ENCODE peak calls at places on chromosomes 13 and 19, in nine cellular contexts. G is pancreas; C is left ventricle myocardium inferior; U is CD8-positive, alpha-beta T cell; H is PC-3; T is GM12878; S is tibial artery; Z is heart left ventricle; E is upper lobe of right lung. R is an unnamed sample.

GRCh38 chr19:16946951-16947940 is 58.4 kb downstream of the F2RL3 start:
- DNase-seq in G (no peak), C (no peak), U (no peak), H (no peak), T (no peak), S (peak; percentile 33), Z (no peak), E (no peak), R (peak; percentile 8)

GRCh38 chr13:30569901-30570576 is 47.7 kb upstream of the USPL1 start:
- DNase-seq in G (no peak), C (no peak), U (no peak), H (peak; percentile 88), T (no peak), S (peak; percentile 69), Z (peak; percentile 23), E (no peak), R (no peak)

GRCh38 chr19:916645-917322 is 349 bp upstream of the KISS1R start:
- DNase-seq in G (no peak), C (no peak), U (no peak), H (no peak), T (no peak), S (no peak), Z (no peak), E (no peak), R (no peak)

GRCh38 chr13:81639984-81640582 is 1299.2 kb upstream of the SPRY2 start:
- DNase-seq in G (peak; percentile 17), C (no peak), U (no peak), H (peak; percentile 56), T (no peak), S (no peak), Z (no peak), E (no peak), R (no peak)

GRCh38 chr13:50080158-50080855 is 65.1 kb downstream of the KCNRG start:
- DNase-seq in G (no peak), C (no peak), U (no peak), H (no peak), T (no peak), S (peak; percentile 65), Z (no peak), E (no peak), R (no peak)

GRCh38 chr13:50140742-50141659 is 125.8 kb downstream of the KCNRG start:
- DNase-seq in G (no peak), C (no peak), U (no peak), H (no peak), T (no peak), S (no peak), Z (no peak), E (no peak), R (no peak)

GRCh38 chr13:94896238-94896637 is 183.9 kb upstream of the SOX21 start:
- DNase-seq in G (no peak), C (no peak), U (no peak), H (no peak), T (no peak), S (no peak), Z (no peak), E (no peak), R (no peak)

GRCh38 chr19:23287620-23288019 is 37.4 kb upstream of the ZNF724 start:
- DNase-seq in G (no peak), C (no peak), U (no peak), H (no peak), T (no peak), S (no peak), Z (no peak), E (no peak), R (no peak)

GRCh38 chr13:72221276-72221962 is 354.4 kb upstream of the DACH1 start:
- DNase-seq in G (peak; percentile 63), C (no peak), U (no peak), H (peak; percentile 59), T (no peak), S (no peak), Z (no peak), E (peak; percentile 64), R (peak; percentile 3)

GRCh38 chr13:110548891-110549794 is 12.4 kb downstream of the RAB20 start:
- DNase-seq in G (no peak), C (no peak), U (no peak), H (no peak), T (no peak), S (no peak), Z (no peak), E (no peak), R (no peak)

GRCh38 chr13:21849323-21849722 is 178.4 kb downstream of the FGF9 start:
- DNase-seq in G (peak; percentile 15), C (no peak), U (no peak), H (peak; percentile 22), T (peak; percentile 4), S (no peak), Z (no peak), E (no peak), R (peak; percentile 50)

GRCh38 chr19:33904681-33905080 is 108.0 kb downstream of the KCTD15 start:
- DNase-seq in G (peak; percentile 84), C (no peak), U (no peak), H (peak; percentile 14), T (no peak), S (no peak), Z (peak; percentile 22), E (no peak), R (no peak)

GRCh38 chr19:44808463-44809371 is at the start of gene BCAM:
- DNase-seq in G (peak; percentile 76), C (peak; percentile 86), U (no peak), H (peak; percentile 58), T (no peak), S (peak; percentile 89), Z (peak; percentile 93), E (peak; percentile 91), R (peak; percentile 71)

GRCh38 chr13:106527806-106528205 is 7.7 kb downstream of the EFNB2 start:
- DNase-seq in G (no peak), C (no peak), U (no peak), H (no peak), T (no peak), S (no peak), Z (no peak), E (no peak), R (no peak)

GRCh38 chr19:13920940-13921744 is 15.1 kb downstream of the CC2D1A start:
- DNase-seq in G (no peak), C (no peak), U (no peak), H (peak; percentile 60), T (peak; percentile 25), S (no peak), Z (no peak), E (no peak), R (peak; percentile 68)

GRCh38 chr13:98481511-98481951 is 95.4 kb downstream of the STK24 start:
- DNase-seq in G (no peak), C (no peak), U (no peak), H (no peak), T (no peak), S (no peak), Z (no peak), E (no peak), R (no peak)

GRCh38 chr13:98480915-98481510 is 95.9 kb downstream of the STK24 start:
- DNase-seq in G (no peak), C (peak; percentile 60), U (no peak), H (no peak), T (no peak), S (no peak), Z (peak; percentile 51), E (no peak), R (peak; percentile 73)

GRCh38 chr13:98483636-98484288 is 93.1 kb downstream of the STK24 start:
- DNase-seq in G (no peak), C (no peak), U (no peak), H (no peak), T (no peak), S (no peak), Z (no peak), E (no peak), R (no peak)

GRCh38 chr13:98484289-98485219 is 92.4 kb downstream of the STK24 start:
- DNase-seq in G (peak; percentile 93), C (peak; percentile 51), U (peak; percentile 24), H (peak; percentile 97), T (no peak), S (peak; percentile 95), Z (peak; percentile 73), E (peak; percentile 87), R (peak; percentile 77)

GRCh38 chr13:98482476-98483444 is 94.1 kb downstream of the STK24 start:
- DNase-seq in G (peak; percentile 81), C (peak; percentile 80), U (no peak), H (no peak), T (no peak), S (peak; percentile 95), Z (peak; percentile 77), E (peak; percentile 87), R (peak; percentile 64)
- TF ChIP-seq CTCF in G (no peak), C (peak; percentile 28), U (no peak), H (peak; percentile 32), T (peak; percentile 46), S (no peak), Z (peak; percentile 25), E (no peak), R (peak; percentile 43)

GRCh38 chr13:43905435-43906031 is 25.8 kb downstream of the LACC1 start:
- DNase-seq in G (peak; percentile 46), C (no peak), U (no peak), H (peak; percentile 80), T (no peak), S (no peak), Z (peak; percentile 14), E (no peak), R (peak; percentile 59)
- TF ChIP-seq CTCF in G (peak; percentile 70), C (peak; percentile 86), U (peak; percentile 82), H (peak; percentile 76), T (peak; percentile 65), S (peak; percentile 90), Z (peak; percentile 85), E (peak; percentile 86), R (peak; percentile 52)

DNA sequence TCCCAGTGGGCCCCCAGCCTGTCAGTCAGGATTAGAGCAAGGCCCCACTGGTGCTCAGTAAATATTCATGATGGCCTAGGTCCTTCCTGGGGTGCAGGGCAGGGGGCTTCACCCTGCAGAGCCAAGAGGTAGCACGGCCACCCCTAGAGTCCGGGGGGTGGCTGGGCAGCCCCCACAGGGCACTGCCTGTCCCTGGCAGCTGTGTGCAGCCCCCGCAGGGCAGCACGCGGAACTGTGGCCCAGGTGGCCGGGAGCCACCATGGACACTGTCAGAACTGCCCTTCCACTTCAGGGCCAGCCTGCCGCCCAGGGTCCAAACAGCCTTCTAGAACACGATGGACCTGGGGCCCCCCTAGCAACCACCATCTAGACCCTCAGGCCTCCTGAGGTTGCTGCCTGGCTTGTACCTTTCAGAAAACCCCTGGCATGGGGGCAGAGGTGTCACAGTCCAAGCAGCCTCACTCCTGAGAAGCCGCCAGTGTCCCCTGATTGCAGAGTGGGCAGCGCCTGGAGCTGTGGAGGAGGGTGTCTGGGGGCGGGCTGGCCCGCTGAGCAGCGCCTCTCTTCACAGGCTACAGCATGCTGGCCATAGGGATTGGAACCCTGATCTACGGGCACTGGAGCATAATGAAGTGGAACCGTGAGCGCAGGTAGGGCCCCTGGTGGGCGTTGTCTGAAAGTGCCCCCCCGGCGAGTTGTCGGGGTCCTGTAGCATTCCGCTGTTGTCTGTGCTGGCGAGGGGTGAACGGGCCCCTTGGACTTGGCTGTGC is 2.9 kb upstream of the YJEFN3 start:
- DNase-seq in G (no peak), C (no peak), U (no peak), H (no peak), T (no peak), S (no peak), Z (no peak), E (no peak), R (no peak)
- TF ChIP-seq CTCF in G (no peak), C (no peak), U (no peak), H (no peak), T (no peak), S (no peak), Z (no peak), E (no peak), R (no peak)

GRCh38 chr13:100594731-100595130 is 6.1 kb upstream of the GGACT start:
- DNase-seq in G (peak; percentile 53), C (no peak), U (no peak), H (peak; percentile 35), T (no peak), S (no peak), Z (no peak), E (no peak), R (no peak)
- TF ChIP-seq CTCF in G (no peak), C (no peak), U (no peak), H (peak; percentile 54), T (peak; percentile 37), S (no peak), Z (no peak), E (peak; percentile 22), R (peak; percentile 2)

R was measured in GM13976.